ENCODE peak calls at places on chromosomes 3 and 15, in seven cellular contexts. R is activated T-helper 1 cell treated with anti-CD3 and anti-CD28 coated beads, Interleukin-12 subunit alpha, Interleukin-12 subunit beta, Interleukin-2, Interleukin-4 antibody, amounts not matched to agents 30 ng/mL and 10 ng/mL and 1 ng/mL, durations not matched to agents 14 hours and 24 hours and 36 hours; F is skeletal muscle cell; O is AG10803; B is Caco-2; C is hepatic stellate cell; W is GM18507. I is an unnamed sample.

GRCh38 chr3:52144034-52144795 is 10.0 kb downstream of the POC1A start:
- DNase-seq in B (peak), O (peak), R (peak), W (peak), C (peak), F (peak), I (peak)

GRCh38 chr3:114081022-114081421 is 24.5 kb downstream of the QTRT2 start:
- DNase-seq in R (no peak), B (no peak), O (peak), C (no peak), W (no peak), F (no peak), I (no peak)

GRCh38 chr3:101043687-101044078 is 50.5 kb upstream of the ABI3BP start:
- DNase-seq in O (no peak), C (no peak), B (no peak), W (no peak), R (no peak), F (no peak), I (no peak)

GRCh38 chr15:36901012-36901411 is 199.3 kb downstream of the MEIS2 start:
- DNase-seq in R (no peak), C (no peak), W (no peak), B (no peak), O (no peak), F (no peak), I (no peak)

GRCh38 chr15:66294157-66294931 is 976 bp downstream of the DIS3L start:
- DNase-seq in R (no peak), O (peak), C (peak), W (no peak), B (peak), F (peak), I (peak)

GRCh38 chr3:12449889-12450682 is 34.2 kb upstream of the TSEN2 start:
- DNase-seq in C (no peak), R (no peak), W (no peak), F (no peak), B (no peak), O (no peak), I (no peak)

GRCh38 chr15:40489274-40490175 is 18.7 kb downstream of the CHST14 start:
- DNase-seq in B (no peak), F (no peak), C (no peak), O (no peak), R (no peak), W (no peak), I (no peak)

GRCh38 chr3:156174229-156174847 is 54.0 kb downstream of the KCNAB1 start:
- DNase-seq in R (no peak), O (peak), F (no peak), W (no peak), B (peak), C (peak), I (no peak)

GRCh38 chr3:169299129-169299528 is 364.4 kb downstream of the MECOM start:
- DNase-seq in W (no peak), O (no peak), F (no peak), R (no peak), B (no peak), C (no peak), I (no peak)

GRCh38 chr3:13839253-13839652 is 40.6 kb downstream of the WNT7A start:
- DNase-seq in B (no peak), F (no peak), C (no peak), W (no peak), O (no peak), R (no peak), I (no peak)

GRCh38 chr15:57503911-57504598 is 87.6 kb upstream of the MYZAP start:
- DNase-seq in W (no peak), B (no peak), R (no peak), F (no peak), O (peak), C (no peak), I (no peak)

GRCh38 chr15:37695719-37696118 is 238.7 kb upstream of the TMCO5A start:
- DNase-seq in F (peak), W (no peak), R (no peak), B (no peak), C (peak), O (peak), I (peak)

I was measured in HS-27A.